ENCODE peak calls at places on chromosomes 7 and 10, in nine cellular contexts. P, I, C, L, F, W, X, H and Q are unnamed samples. For H3K27me3, the result is how much of the 10 kb centered on the place peaks cover.

GRCh38 chr7:28596245-28596935 is 184.1 kb downstream of the CREB5 start:
- DNase-seq in P (no peak), I (no peak), C (no peak), L (peak), F (no peak), W (no peak), X (no peak), H (no peak), Q (no peak)

GRCh38 chr10:97466755-97467154 is 20.8 kb downstream of the ZDHHC16 start:
- DNase-seq in P (peak), I (no peak), C (peak), L (peak), F (no peak), W (no peak), X (no peak), H (no peak), Q (no peak)

GRCh38 chr10:121406823-121407545 is 191.3 kb downstream of the FGFR2 start:
- DNase-seq in P (peak), I (no peak), C (no peak), L (peak), F (no peak), W (no peak), X (no peak), H (peak), Q (no peak)

GRCh38 chr10:48792687-48793096 is 108.0 kb downstream of the WDFY4 start:
- DNase-seq in P (no peak), I (no peak), C (peak), L (peak), F (no peak), W (no peak), X (no peak), H (no peak), Q (no peak)

GRCh38 chr10:43939389-43939938 is 290.8 kb upstream of the ZNF32 start:
- DNase-seq in P (no peak), I (no peak), C (no peak), L (no peak), F (no peak), W (no peak), X (no peak), H (no peak), Q (no peak)

GRCh38 chr7:112420236-112420945 is 29.9 kb upstream of the IFRD1 start:
- DNase-seq in P (no peak), I (no peak), C (peak), L (peak), F (no peak), W (no peak), X (no peak), H (no peak), Q (no peak)

GRCh38 chr10:97851341-97852001 is 1.8 kb downstream of the GOLGA7B start:
- DNase-seq in P (no peak), I (no peak), C (no peak), L (no peak), F (no peak), W (no peak), X (no peak), H (no peak), Q (no peak)

GRCh38 chr7:15424468-15424867 is 137.3 kb downstream of the AGMO start:
- DNase-seq in P (no peak), I (no peak), C (no peak), L (peak), F (no peak), W (no peak), X (no peak), H (no peak), Q (no peak)

GRCh38 chr10:124653811-124654651 is 90.1 kb downstream of the FAM53B start:
- DNase-seq in P (no peak), I (no peak), C (no peak), L (peak), F (no peak), W (peak), X (no peak), H (no peak), Q (no peak)

GRCh38 chr10:9296206-9296605 is 1241.7 kb downstream of the GATA3 start:
- DNase-seq in P (no peak), I (no peak), C (no peak), L (peak), F (no peak), W (no peak), X (no peak), H (no peak), Q (no peak)

GRCh38 chr10:33235271-33235884 is 99.1 kb downstream of the NRP1 start:
- DNase-seq in P (no peak), I (no peak), C (no peak), L (peak), F (no peak), W (no peak), X (no peak), H (no peak), Q (no peak)

GRCh38 chr7:16028651-16029050 is 342.2 kb upstream of the MEOX2 start:
- DNase-seq in P (no peak), I (no peak), C (no peak), L (no peak), F (no peak), W (no peak), X (no peak), H (no peak), Q (no peak)

GRCh38 chr7:45581271-45581780 is 7.2 kb downstream of the ADCY1 start:
- DNase-seq in P (no peak), I (no peak), C (no peak), L (no peak), F (no peak), W (no peak), X (no peak), H (peak), Q (no peak)

GRCh38 chr10:44955408-44956070 is 4.1 kb upstream of the RASSF4 start:
- DNase-seq in P (no peak), I (peak), C (no peak), L (no peak), F (peak), W (no peak), X (no peak), H (peak), Q (peak)

GRCh38 chr7:65247491-65247890 is 126.2 kb upstream of the ZNF92 start:
- DNase-seq in P (no peak), I (no peak), C (no peak), L (no peak), F (no peak), W (no peak), X (no peak), H (no peak), Q (no peak)

GRCh38 chr7:22846961-22847360 is 24.3 kb upstream of the TOMM7 start:
- DNase-seq in P (no peak), I (no peak), C (no peak), L (no peak), F (no peak), W (no peak), X (no peak), H (no peak), Q (no peak)

GRCh38 chr7:131517218-131517923 is 39.1 kb downstream of the PODXL start:
- DNase-seq in P (no peak), I (no peak), C (no peak), L (no peak), F (no peak), W (no peak), X (no peak), H (peak), Q (no peak)

GRCh38 chr7:76267835-76268183 is 34.7 kb upstream of the HSPB1 start:
- DNase-seq in P (no peak), I (no peak), C (no peak), L (no peak), F (no peak), W (no peak), X (no peak), H (no peak), Q (no peak)

GRCh38 chr7:22660732-22661131 is 66.3 kb upstream of the IL6 start:
- DNase-seq in P (no peak), I (no peak), C (peak), L (no peak), F (no peak), W (no peak), X (no peak), H (no peak), Q (no peak)

GRCh38 chr10:115936926-115937755 is 335.9 kb downstream of the GFRA1 start:
- DNase-seq in P (peak), I (no peak), C (peak), L (peak), F (no peak), W (no peak), X (no peak), H (no peak), Q (no peak)

GRCh38 chr10:125064681-125065492 is 95.5 kb downstream of the CTBP2 start:
- DNase-seq in P (peak), I (no peak), C (peak), L (peak), F (no peak), W (no peak), X (no peak), H (no peak), Q (no peak)

GRCh38 chr10:72875250-72876055 is 18.1 kb upstream of the OIT3 start:
- DNase-seq in P (no peak), I (no peak), C (peak), L (no peak), F (no peak), W (no peak), X (no peak), H (no peak), Q (no peak)

GRCh38 chr10:99555371-99556224 is 22.9 kb downstream of the NKX2-3 start:
- DNase-seq in P (no peak), I (no peak), C (no peak), L (no peak), F (no peak), W (no peak), X (no peak), H (no peak), Q (no peak)

GRCh38 chr7:131011976-131012375 is 278.0 kb upstream of the KLF14 start:
- DNase-seq in P (no peak), I (no peak), C (peak), L (peak), F (no peak), W (no peak), X (no peak), H (no peak), Q (no peak)

GRCh38 chr7:127332884-127333283 is 59.6 kb downstream of the ZNF800 start:
- DNase-seq in P (no peak), I (no peak), C (no peak), L (no peak), F (no peak), W (no peak), X (no peak), H (no peak), Q (no peak)

GRCh38 chr10:93654201-93654600 is 41.9 kb downstream of the PDE6C start:
- DNase-seq in P (no peak), I (no peak), C (no peak), L (no peak), F (no peak), W (no peak), X (no peak), H (no peak), Q (no peak)

GRCh38 chr10:5492322-5492855 is 7.0 kb downstream of the CALML5 start:
- DNase-seq in P (no peak), I (no peak), C (no peak), L (no peak), F (no peak), W (no peak), X (no peak), H (no peak), Q (no peak)
- H3K4me3 ChIP-seq in P (no peak), I (no peak), C (no peak), L (no peak), F (no peak), W (no peak), X (no peak), H (no peak), Q (no peak)

DNA sequence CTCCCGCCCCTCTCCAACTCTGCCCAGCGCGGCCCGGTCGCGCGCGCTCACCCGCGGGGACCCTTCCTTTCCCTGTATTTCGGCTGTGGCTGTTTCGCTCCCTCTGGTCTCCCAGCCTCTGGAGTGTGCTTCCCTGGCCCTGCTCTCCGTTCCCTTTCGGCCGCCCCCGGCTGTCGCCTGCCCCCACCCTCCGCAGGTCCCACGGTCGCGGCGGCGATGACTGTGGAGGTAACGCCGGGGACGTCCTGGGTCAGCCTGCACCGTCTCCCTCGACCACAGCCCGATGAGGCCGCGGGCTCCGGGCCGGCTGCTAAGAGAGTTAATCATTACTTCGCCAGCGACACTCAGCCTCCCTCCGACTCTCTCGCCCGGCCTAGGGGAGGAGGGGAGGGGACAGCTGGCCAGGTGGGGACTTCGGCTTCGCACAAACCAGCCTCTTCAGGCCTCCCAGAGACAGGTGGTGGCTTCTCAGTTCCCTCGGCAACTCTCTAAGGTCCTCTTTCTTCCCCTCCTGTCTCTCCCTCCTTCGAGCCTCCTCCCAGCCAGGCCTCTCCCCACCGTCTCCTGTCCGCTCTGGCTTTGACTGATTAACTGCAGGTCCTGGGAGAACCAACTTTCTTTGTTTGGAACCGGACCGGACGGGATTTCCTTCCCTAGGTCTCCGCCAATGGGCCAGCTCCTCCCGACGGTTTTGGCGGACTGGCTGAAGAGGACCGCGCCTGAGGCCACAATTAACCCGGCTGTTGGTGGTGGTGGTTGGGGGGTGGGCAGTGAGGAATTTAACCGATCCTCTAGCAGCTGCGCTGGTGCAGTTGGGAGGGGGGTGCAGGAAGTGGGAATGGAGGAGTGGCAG is 5.6 kb upstream of the PAX2 start:
- DNase-seq in P (no peak), I (no peak), C (no peak), L (no peak), F (no peak), W (no peak), X (no peak), H (no peak), Q (no peak)
- H3K27me3 ChIP-seq in P (under half), I (half or more), C (half or more), L (half or more), F (half or more), W (half or more), X (half or more), H (under half), Q (half or more)

GRCh38 chr7:105745681-105746330 is 130.6 kb downstream of the ATXN7L1 start:
- DNase-seq in P (no peak), I (no peak), C (no peak), L (no peak), F (no peak), W (no peak), X (no peak), H (no peak), Q (no peak)
- TF ChIP-seq CTCF in P (no peak), I (no peak), C (peak), L (no peak), F (no peak), W (no peak), X (no peak), H (no peak), Q (no peak)

GRCh38 chr7:63899691-63900393 is 98.8 kb upstream of the ZNF722 start:
- DNase-seq in P (no peak), I (peak), C (peak), L (no peak), F (peak), W (peak), X (no peak), H (peak), Q (peak)

DNA sequence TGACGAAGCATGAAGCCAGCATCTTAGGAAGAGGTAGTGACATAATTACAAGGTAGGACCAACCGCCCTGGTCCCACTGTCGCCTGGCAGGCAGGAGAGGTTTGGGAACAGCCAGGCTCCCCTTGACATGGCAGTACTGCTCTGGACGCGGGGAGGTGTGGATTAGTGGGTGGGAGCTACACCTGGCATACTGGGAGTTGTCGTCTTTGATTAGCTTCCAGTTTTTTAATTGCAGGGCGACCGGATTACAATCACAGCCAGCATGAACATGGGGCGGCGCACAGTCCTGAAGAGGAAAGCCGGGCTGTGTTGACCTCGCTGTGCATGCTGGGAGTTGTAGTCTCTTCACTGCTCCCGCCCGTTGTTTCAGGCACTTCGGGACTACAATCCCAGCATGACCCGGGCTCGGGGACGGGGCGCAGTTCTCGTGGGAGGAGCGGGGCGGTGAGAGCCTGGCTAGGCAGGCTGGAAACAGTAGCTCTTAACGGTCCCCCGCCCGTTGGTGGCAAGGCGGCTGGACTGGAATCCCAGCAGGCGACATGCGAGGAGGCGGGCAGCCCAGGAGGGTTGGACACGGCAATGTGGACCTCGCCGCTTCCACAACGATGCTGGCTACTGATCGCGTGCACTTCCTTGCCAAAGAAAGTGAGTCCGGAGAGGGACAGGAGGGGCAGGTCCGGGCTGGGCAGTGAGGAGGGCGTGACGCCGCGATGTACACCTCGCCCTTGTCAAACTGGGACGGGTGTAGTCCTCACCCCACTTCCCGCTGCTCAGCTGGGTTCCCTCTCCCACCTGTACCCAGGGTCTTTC is 98.0 kb upstream of the ZNF722 start:
- DNase-seq in P (no peak), I (peak), C (peak), L (no peak), F (peak), W (peak), X (no peak), H (peak), Q (peak)
- H3K4me3 ChIP-seq in P (no peak), I (peak), C (peak), L (no peak), F (peak), W (peak), X (no peak), H (peak), Q (peak)

DNA sequence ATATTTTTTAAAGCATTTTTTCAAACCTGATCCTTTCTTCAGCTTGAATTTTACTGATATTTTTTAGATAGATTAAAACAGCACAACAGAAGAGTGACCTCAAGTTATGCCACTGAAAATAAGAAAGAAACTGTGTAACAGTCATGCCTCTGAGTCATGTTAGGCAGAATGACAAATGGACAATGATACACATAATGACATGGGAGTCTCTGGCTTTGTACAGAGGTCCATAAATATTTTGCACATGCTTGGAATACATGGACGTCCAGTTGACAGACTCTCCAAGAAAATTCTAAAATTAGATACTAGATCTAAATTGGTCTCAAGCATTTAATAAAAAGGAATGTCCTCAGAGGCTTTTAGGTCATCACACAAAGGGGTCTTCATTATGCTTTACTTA is 21.9 kb upstream of the SEMA3A start:
- DNase-seq in P (no peak), I (no peak), C (peak), L (peak), F (no peak), W (no peak), X (no peak), H (no peak), Q (no peak)
- H3K27me3 ChIP-seq in P (under half), I (under half), C (under half), L (under half), F (under half), W (under half), X (under half), H (under half), Q (under half)

GRCh38 chr7:118104812-118105441 is 79.0 kb upstream of the LSM8 start:
- DNase-seq in P (peak), I (no peak), C (peak), L (peak), F (no peak), W (no peak), X (no peak), H (no peak), Q (no peak)
- TF ChIP-seq CTCF in P (peak), I (peak), C (peak), L (peak), F (peak), W (peak), X (peak), H (peak), Q (peak)

DNA sequence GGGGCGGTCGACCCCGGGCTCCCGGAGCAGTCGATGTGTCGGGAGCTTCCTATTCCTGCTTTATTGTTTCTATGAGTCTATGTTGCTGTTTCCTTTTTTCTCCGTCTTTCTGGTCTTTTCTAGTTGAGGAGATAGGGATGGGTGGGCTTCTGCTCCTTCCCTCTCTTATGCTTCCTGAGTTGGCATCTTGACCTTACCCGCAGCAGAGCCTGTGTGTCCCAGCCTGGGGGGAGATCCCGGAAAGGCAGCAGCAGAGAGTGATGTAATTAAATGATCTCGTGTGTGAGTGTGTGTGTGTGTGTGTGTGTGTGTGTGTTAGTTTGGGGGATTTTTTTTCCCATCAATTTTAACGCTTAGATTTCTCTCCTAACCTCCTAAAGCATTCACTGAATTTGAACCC is 501 bp upstream of the SORCS1 start:
- DNase-seq in P (no peak), I (no peak), C (no peak), L (no peak), F (no peak), W (no peak), X (no peak), H (no peak), Q (no peak)
- H3K4me3 ChIP-seq in P (peak), I (no peak), C (no peak), L (peak), F (peak), W (peak), X (no peak), H (peak), Q (peak)